ENCODE peak calls at places on chromosome 1, in seven cellular contexts. L is AG04450, E is neural progenitor cell, N is AG10803, R is BJ, I is hepatocyte, O is HCT116. T is an unnamed sample.
A peak's percentile ranks its signal among the peaks of the same experiment; 100 is the strongest.

GRCh38 chr1:28437924-28438699 is 67.7 kb upstream of the RCC1 start:
- DNase-seq in E (peak; percentile 58), L (peak; percentile 90), N (peak; percentile 99), I (peak; percentile 81), O (peak; percentile 92), R (peak; percentile 92), T (peak; percentile 98)

GRCh38 chr1:39183503-39184353 is 20.8 kb upstream of the MACF1 start:
- DNase-seq in L (no peak), R (peak; percentile 27), N (peak; percentile 70), I (peak; percentile 89), O (peak; percentile 96), E (no peak), T (peak; percentile 87)

GRCh38 chr1:116504308-116505156 is 66.3 kb downstream of the CD58 start:
- DNase-seq in N (peak; percentile 66), O (no peak), L (no peak), I (peak; percentile 58), R (no peak), E (no peak), T (no peak)

GRCh38 chr1:78536427-78536826 is 45.7 kb downstream of the PTGFR start:
- DNase-seq in R (peak; percentile 9), E (no peak), O (no peak), I (no peak), L (peak; percentile 18), N (peak; percentile 51), T (peak; percentile 41)

GRCh38 chr1:212678456-212679410 is 20.9 kb downstream of the BATF3 start:
- DNase-seq in R (no peak), E (no peak), I (no peak), N (no peak), O (no peak), L (no peak), T (no peak)

GRCh38 chr1:3068400-3069361 is at the start of gene PRDM16:
- DNase-seq in R (no peak), L (no peak), I (peak; percentile 67), N (peak; percentile 43), O (peak; percentile 50), E (peak; percentile 89), T (peak; percentile 12)

GRCh38 chr1:195332102-195332501 is 1276.1 kb downstream of the KCNT2 start:
- DNase-seq in E (no peak), O (no peak), R (no peak), L (no peak), N (no peak), I (no peak), T (no peak)

GRCh38 chr1:231260351-231260750 is 19.3 kb downstream of the GNPAT start:
- DNase-seq in E (no peak), L (no peak), I (no peak), R (no peak), O (no peak), N (no peak), T (no peak)

GRCh38 chr1:8406011-8406410 is 88.1 kb downstream of the SLC45A1 start:
- DNase-seq in I (no peak), N (no peak), O (no peak), E (no peak), R (no peak), L (no peak), T (no peak)

GRCh38 chr1:174789399-174789798 is 210.3 kb upstream of the CACYBP start:
- DNase-seq in I (no peak), N (peak; percentile 90), O (no peak), L (no peak), E (no peak), R (peak; percentile 66), T (peak; percentile 36)

GRCh38 chr1:48749068-48749467 is 27.6 kb downstream of the BEND5 start:
- DNase-seq in O (no peak), R (no peak), E (no peak), I (no peak), L (no peak), N (no peak), T (no peak)

GRCh38 chr1:108719253-108719652 is 6.5 kb downstream of the FNDC7 start:
- DNase-seq in E (no peak), L (no peak), O (no peak), N (no peak), I (no peak), R (no peak), T (no peak)

GRCh38 chr1:15849775-15850449 is 2.4 kb downstream of the SPEN start:
- DNase-seq in O (peak; percentile 35), L (no peak), R (no peak), N (peak; percentile 39), E (peak; percentile 89), I (peak; percentile 79), T (no peak)

GRCh38 chr1:6352138-6352563 is 41.4 kb downstream of the ACOT7 start:
- DNase-seq in N (no peak), I (no peak), L (no peak), E (no peak), O (no peak), R (no peak), T (no peak)

GRCh38 chr1:40032240-40032891 is 8.2 kb upstream of the CAP1 start:
- DNase-seq in I (peak; percentile 78), N (peak; percentile 69), R (no peak), L (no peak), E (peak; percentile 71), O (peak; percentile 35), T (peak; percentile 64)

GRCh38 chr1:2271841-2272655 is 43.9 kb downstream of the SKI start:
- DNase-seq in R (no peak), N (no peak), O (no peak), I (no peak), E (peak; percentile 90), L (no peak), T (peak; percentile 49)

GRCh38 chr1:151945725-151946365 is 36.5 kb upstream of the THEM4 start:
- DNase-seq in R (peak; percentile 96), N (peak; percentile 99), E (peak; percentile 16), O (peak; percentile 93), I (peak; percentile 91), L (peak; percentile 75), T (peak; percentile 98)

DNA sequence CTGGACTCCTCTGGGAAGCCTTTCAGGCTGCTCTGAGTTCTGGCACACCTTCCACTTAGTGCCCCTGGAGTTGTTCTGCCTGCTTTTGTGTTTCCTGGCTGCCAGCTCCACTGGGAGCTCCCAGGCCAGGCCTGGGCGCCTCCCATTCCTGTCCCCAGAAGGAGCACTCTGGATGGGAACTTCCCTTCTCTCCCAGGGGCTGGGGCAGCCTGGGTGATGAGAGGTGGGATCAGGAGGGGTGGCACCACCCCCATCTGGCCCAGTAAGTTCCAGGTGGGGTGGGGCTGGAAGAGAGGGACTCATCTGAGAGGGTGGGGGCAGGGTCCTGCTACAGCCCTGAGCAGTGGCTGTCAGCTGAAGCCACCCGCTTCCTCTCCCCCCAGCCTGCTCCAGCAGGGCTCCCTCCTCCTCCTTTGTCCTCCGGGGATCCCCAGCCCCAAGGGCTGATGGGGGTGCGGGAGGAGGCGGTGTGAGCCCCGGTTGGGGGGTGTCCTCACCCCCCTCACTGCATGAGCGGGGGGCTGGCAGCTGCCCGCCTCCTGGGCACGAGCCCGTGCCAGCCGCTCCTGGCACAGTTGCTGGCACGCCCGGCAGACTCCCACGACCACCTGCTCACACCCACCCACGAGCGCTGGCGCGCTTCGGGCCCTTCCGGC is 4.7 kb downstream of the FOXO6 start:
- DNase-seq in E (peak; percentile 43), N (no peak), R (no peak), I (no peak), L (no peak), O (no peak), T (no peak)
- H3K4me3 ChIP-seq in E (peak overlapping the region; percentile 61), N (no peak overlapping the region), R (no peak overlapping the region), I (peak overlapping the region; percentile 8), L (peak overlapping the region; percentile 10), O (no peak overlapping the region), T (no peak overlapping the region)

GRCh38 chr1:43669878-43670277 is 19.9 kb downstream of the KDM4A start:
- DNase-seq in I (no peak), L (no peak), O (no peak), E (no peak), R (no peak), N (no peak), T (no peak)

GRCh38 chr1:43671626-43672330 is 21.8 kb downstream of the KDM4A start:
- DNase-seq in I (no peak), L (peak; percentile 48), N (peak; percentile 82), O (no peak), E (no peak), R (no peak), T (peak; percentile 87)

GRCh38 chr1:43673261-43673660 is 23.3 kb downstream of the KDM4A start:
- DNase-seq in I (no peak), N (no peak), R (no peak), L (no peak), E (no peak), O (no peak), T (no peak)

GRCh38 chr1:43668956-43669355 is 19.0 kb downstream of the KDM4A start:
- DNase-seq in L (no peak), O (no peak), N (peak; percentile 9), R (no peak), I (no peak), E (no peak), T (peak; percentile 62)

GRCh38 chr1:43671193-43671592 is 21.2 kb downstream of the KDM4A start:
- DNase-seq in N (peak; percentile 21), E (no peak), O (no peak), I (no peak), L (no peak), R (no peak), T (peak; percentile 36)
- TF ChIP-seq CTCF in N (no peak), E (no peak), O (no peak), I (no peak), L (no peak), R (no peak), T (no peak)

DNA sequence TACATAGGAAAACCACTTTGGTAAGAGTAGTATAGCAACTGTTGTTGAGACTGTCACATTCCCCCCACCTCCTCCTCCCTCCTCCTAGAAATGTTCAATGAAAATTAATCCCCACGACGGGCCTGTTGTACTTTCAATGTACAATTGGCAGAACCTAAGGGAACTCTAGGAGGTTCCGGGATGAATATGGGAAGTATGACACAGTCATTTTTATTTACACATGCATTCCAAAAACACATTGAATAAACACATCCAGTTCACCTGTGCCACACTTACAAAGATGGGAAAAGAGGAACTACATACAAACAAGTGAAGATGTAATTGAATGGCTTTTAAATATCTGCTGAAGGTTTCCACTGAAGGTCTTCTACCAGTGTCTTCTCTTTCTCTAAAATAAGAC is 144.4 kb upstream of the NBPF11 start:
- DNase-seq in R (no peak), E (no peak), O (no peak), L (no peak), N (no peak), I (no peak), T (no peak)
- H3K4me3 ChIP-seq in R (no peak overlapping the region), E (no peak overlapping the region), O (no peak overlapping the region), L (no peak overlapping the region), N (no peak overlapping the region), I (no peak overlapping the region), T (no peak overlapping the region)

GRCh38 chr1:42730988-42731387 is 9.0 kb downstream of the CLDN19 start:
- DNase-seq in I (no peak), E (no peak), O (peak; percentile 64), N (no peak), L (no peak), R (no peak), T (no peak)
- TF ChIP-seq CTCF in I (peak; percentile 17), E (peak; percentile 22), O (peak; percentile 85), N (no peak), L (no peak), R (no peak), T (no peak)

DNA sequence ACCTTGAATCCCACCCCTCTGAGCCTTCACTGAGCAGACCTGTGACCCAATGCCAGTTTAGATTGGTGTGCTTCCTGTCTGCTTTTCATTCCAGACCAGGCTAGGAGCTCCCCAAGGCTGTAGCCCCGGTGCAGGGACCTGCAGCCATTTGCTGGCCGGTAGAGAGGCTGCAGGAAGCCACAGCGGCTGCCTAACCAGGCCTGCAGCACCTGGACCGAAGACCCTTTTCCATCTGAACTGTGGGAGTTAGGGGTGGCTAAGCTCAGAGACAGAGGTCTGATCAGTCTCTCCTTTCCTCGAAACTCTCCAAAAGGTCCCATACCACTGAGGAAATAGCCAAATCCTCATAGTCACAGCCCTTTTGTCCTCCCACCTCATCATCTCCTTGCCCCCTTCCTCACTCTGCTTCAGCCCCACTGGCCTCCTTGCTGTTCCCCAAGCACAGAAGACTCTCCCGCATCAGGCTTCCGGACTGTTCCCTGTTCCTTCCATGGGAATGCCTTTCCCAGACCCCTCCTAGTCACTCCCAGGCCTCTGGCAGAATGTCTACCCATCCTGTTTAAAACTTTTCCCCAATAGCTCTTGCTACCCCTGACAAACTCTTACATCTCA is 674 bp upstream of the TTC4 start:
- DNase-seq in N (no peak), O (no peak), I (no peak), E (no peak), R (no peak), L (no peak), T (no peak)
- H3K4me3 ChIP-seq in N (peak overlapping the region; percentile 95), O (peak overlapping the region; percentile 98), I (peak overlapping the region; percentile 88), E (peak overlapping the region; percentile 87), R (peak overlapping the region; percentile 76), L (peak overlapping the region; percentile 97), T (peak overlapping the region; percentile 89)